ENCODE peak calls at places on chromosomes 16 and 17, in ten cellular contexts. L is activated T-cell treated with anti-CD3 and anti-CD28 coated beads for 1 hour; U is stimulated activated CD8-positive, alpha-beta memory T cell treated with anti-CD3 and anti-CD28 coated beads, Interleukin-4, amount 100 ng/mL, for 48 hours; A is NCI-H1092; C is WTC11; G is naive thymus-derived CD4-positive, alpha-beta T cell; V is brain pericyte; D is activated T-helper 9 cell treated with anti-CD3 and anti-CD28 coated beads, Interleukin-2, amount 50 U/mL, for 16 hours; S is kidney tubule cell; B is activated CD8-positive, alpha-beta memory T cell treated with anti-CD3 and anti-CD28 coated beads for 4 hours. N is an unnamed sample.

GRCh38 chr17:32274101-32274500 is 8.5 kb downstream of the RHBDL3 start:
- DNase-seq in C (no peak), D (no peak), G (no peak), B (no peak), V (no peak), U (no peak), A (no peak), S (no peak), L (no peak), N (no peak)

GRCh38 chr16:63145411-63145810 is 1109.2 kb upstream of the CDH8 start:
- DNase-seq in U (no peak), B (no peak), S (no peak), V (no peak), A (no peak), D (no peak), G (no peak), L (no peak), C (no peak), N (no peak)

GRCh38 chr16:75244844-75245758 is 6.3 kb downstream of the BCAR1 start:
- DNase-seq in S (peak; percentile 99), A (no peak), U (no peak), D (no peak), B (no peak), C (peak; percentile 68), V (peak; percentile 94), L (no peak), G (no peak), N (peak; percentile 97)

GRCh38 chr17:74368341-74369152 is 1.2 kb downstream of the GPR142 start:
- DNase-seq in U (peak; percentile 86), C (peak; percentile 79), V (no peak), A (peak; percentile 51), B (peak; percentile 49), L (peak; percentile 76), G (peak; percentile 63), S (peak; percentile 57), D (peak; percentile 63), N (peak; percentile 29)

GRCh38 chr16:84907575-84907974 is 87.8 kb downstream of the CRISPLD2 start:
- DNase-seq in G (no peak), A (no peak), L (no peak), U (no peak), V (no peak), D (no peak), S (no peak), B (no peak), C (no peak), N (no peak)

GRCh38 chr16:71303938-71304337 is 14.7 kb upstream of the CMTR2 start:
- DNase-seq in A (no peak), V (no peak), C (no peak), G (no peak), U (no peak), D (no peak), L (no peak), S (no peak), B (no peak), N (no peak)

GRCh38 chr16:16045879-16046278 is 96.5 kb downstream of the ABCC1 start:
- DNase-seq in D (no peak), L (no peak), C (peak; percentile 64), U (no peak), S (no peak), G (no peak), A (no peak), B (no peak), V (no peak), N (no peak)

GRCh38 chr16:88796278-88796677 is 7.3 kb upstream of the CDT1 start:
- DNase-seq in B (no peak), U (no peak), A (no peak), S (no peak), L (no peak), V (no peak), D (no peak), C (no peak), G (no peak), N (no peak)

GRCh38 chr17:28118362-28118761 is 75.9 kb downstream of the NLK start:
- DNase-seq in S (no peak), B (no peak), U (no peak), D (no peak), L (no peak), C (no peak), G (no peak), V (no peak), A (no peak), N (no peak)

GRCh38 chr16:81500833-81501521 is 56.4 kb downstream of the CMIP start:
- DNase-seq in V (no peak), G (no peak), A (no peak), S (no peak), C (no peak), B (no peak), D (no peak), L (no peak), U (no peak), N (no peak)

GRCh38 chr17:57986841-57987581 is 1.0 kb downstream of the VEZF1 start:
- DNase-seq in U (peak; percentile 68), B (peak; percentile 20), C (peak; percentile 40), S (peak; percentile 84), A (no peak), V (no peak), G (no peak), L (peak; percentile 16), D (peak; percentile 16), N (peak; percentile 85)

GRCh38 chr17:30084773-30085172 is 31.8 kb upstream of the NSRP1 start:
- DNase-seq in S (no peak), G (no peak), B (no peak), U (no peak), C (no peak), V (no peak), D (no peak), A (no peak), L (no peak), N (no peak)

GRCh38 chr17:79400989-79401703 is 209.7 kb downstream of the RBFOX3 start:
- DNase-seq in S (peak; percentile 56), D (peak; percentile 61), B (peak; percentile 37), A (peak; percentile 23), L (peak; percentile 69), G (peak; percentile 78), U (peak; percentile 83), V (no peak), C (peak; percentile 79), N (peak; percentile 28)

GRCh38 chr16:69329369-69330285 is 761 bp downstream of the PDF start:
- DNase-seq in V (no peak), S (peak; percentile 48), G (no peak), U (peak; percentile 55), L (peak; percentile 32), D (peak; percentile 47), B (no peak), C (peak; percentile 49), A (no peak), N (no peak)

GRCh38 chr16:31072540-31073072 is 1.4 kb downstream of the ZNF668 start:
- DNase-seq in G (peak; percentile 31), C (no peak), S (peak; percentile 53), B (no peak), L (no peak), D (no peak), V (no peak), U (peak; percentile 57), A (no peak), N (peak; percentile 38)

GRCh38 chr16:63447121-63447520 is 1410.9 kb upstream of the CDH8 start:
- DNase-seq in U (no peak), B (no peak), A (peak; percentile 20), G (no peak), S (no peak), D (no peak), L (no peak), V (no peak), C (no peak), N (no peak)

GRCh38 chr17:30483159-30483558 is 6.0 kb downstream of the GOSR1 start:
- DNase-seq in S (no peak), V (no peak), C (no peak), L (no peak), U (no peak), G (no peak), A (no peak), D (no peak), B (no peak), N (no peak)

GRCh38 chr17:64120159-64120558 is 9.8 kb downstream of the ERN1 start:
- DNase-seq in C (no peak), V (no peak), B (no peak), D (no peak), U (no peak), L (no peak), G (no peak), S (no peak), A (no peak), N (no peak)

GRCh38 chr17:61421460-61421859 is 21.8 kb downstream of the TBX2 start:
- DNase-seq in S (no peak), B (no peak), C (no peak), V (no peak), D (no peak), L (no peak), G (no peak), U (no peak), A (no peak), N (no peak)

GRCh38 chr17:44793885-44794698 is 35.3 kb downstream of the ADAM11 start:
- DNase-seq in S (no peak), C (no peak), D (no peak), V (no peak), G (no peak), U (no peak), B (no peak), L (no peak), A (no peak), N (no peak)

GRCh38 chr17:3802461-3803307 is 1.7 kb upstream of the ITGAE start:
- DNase-seq in A (no peak), C (no peak), D (no peak), S (peak; percentile 93), U (no peak), G (no peak), V (peak; percentile 26), L (no peak), B (no peak), N (peak; percentile 91)

GRCh38 chr17:69060835-69061234 is at the start of gene ABCA9:
- DNase-seq in V (peak; percentile 91), A (no peak), B (no peak), D (no peak), S (no peak), C (no peak), G (no peak), U (no peak), L (no peak), N (peak; percentile 83)

GRCh38 chr16:81866820-81867440 is 87.8 kb downstream of the PLCG2 start:
- DNase-seq in U (no peak), C (no peak), D (no peak), G (no peak), S (peak; percentile 46), L (no peak), B (no peak), V (no peak), A (no peak), N (no peak)

N was measured in kidney glomerular epithelial cell.